ENCODE peak calls at places on chromosomes 6 and 20, in six cellular contexts. I is HuH-7, S is NCI-H1417, L is occipital lobe, O is HTR-8/SVneo, F is G401. P is an unnamed sample.

GRCh38 chr20:64107736-64108457 is 532 bp upstream of the NPBWR2 start:
- DNase-seq in S (no peak), F (no peak), I (no peak), L (no peak), O (no peak), P (no peak)

GRCh38 chr6:45222380-45222779 is 105.8 kb upstream of the RUNX2 start:
- DNase-seq in S (no peak), L (no peak), I (no peak), F (no peak), O (no peak), P (no peak)

GRCh38 chr20:62745279-62745958 is 36.8 kb downstream of the NTSR1 start:
- DNase-seq in F (no peak), O (no peak), I (no peak), S (no peak), L (no peak), P (no peak)

GRCh38 chr20:47605673-47606413 is 104.2 kb downstream of the NCOA3 start:
- DNase-seq in I (peak; percentile 28), F (no peak), O (no peak), L (no peak), S (no peak), P (no peak)

GRCh38 chr20:37259865-37260264 is 1.7 kb downstream of the GHRH start:
- DNase-seq in O (no peak), I (no peak), F (no peak), S (peak; percentile 43), L (no peak), P (no peak)

GRCh38 chr6:3398165-3398562 is 58.7 kb downstream of the SLC22A23 start:
- DNase-seq in F (no peak), L (no peak), I (no peak), O (no peak), S (no peak), P (no peak)

GRCh38 chr6:139824864-139825263 is 450.4 kb upstream of the CITED2 start:
- DNase-seq in L (no peak), I (no peak), F (no peak), S (no peak), O (no peak), P (no peak)

GRCh38 chr6:168415149-168415992 is 25.6 kb upstream of the SMOC2 start:
- DNase-seq in S (no peak), I (no peak), O (no peak), L (no peak), F (no peak), P (no peak)

GRCh38 chr6:41092421-41093140 is 19.8 kb downstream of the NFYA start:
- DNase-seq in I (no peak), L (no peak), F (peak; percentile 14), S (no peak), O (peak; percentile 17), P (no peak)

GRCh38 chr20:46063652-46064054 is 26.1 kb downstream of the NCOA5 start:
- DNase-seq in L (no peak), I (no peak), O (no peak), S (no peak), F (no peak), P (no peak)

GRCh38 chr6:147395158-147395557 is 113.3 kb upstream of the SAMD5 start:
- DNase-seq in L (no peak), O (no peak), S (no peak), I (no peak), F (no peak), P (no peak)

GRCh38 chr6:169246445-169246844 is 7.2 kb downstream of the THBS2 start:
- DNase-seq in F (no peak), S (no peak), I (no peak), O (no peak), L (no peak), P (no peak)

GRCh38 chr20:1001981-1002681 is at the start of gene RSPO4:
- DNase-seq in F (no peak), S (peak; percentile 54), L (no peak), O (peak; percentile 40), I (no peak), P (no peak)

GRCh38 chr6:12482386-12482785 is 192.2 kb downstream of the EDN1 start:
- DNase-seq in O (no peak), S (no peak), F (no peak), I (no peak), L (no peak), P (no peak)

GRCh38 chr6:155100087-155100486 is 105.0 kb downstream of the TIAM2 start:
- DNase-seq in O (no peak), S (peak; percentile 32), L (no peak), I (no peak), F (peak; percentile 84), P (no peak)

GRCh38 chr6:112016335-112016734 is 37.6 kb upstream of the CCN6 start:
- DNase-seq in F (no peak), O (no peak), S (no peak), L (no peak), I (no peak), P (no peak)

GRCh38 chr6:101662111-101662897 is 268.8 kb downstream of the GRIK2 start:
- DNase-seq in I (no peak), O (no peak), L (no peak), S (no peak), F (no peak), P (no peak)

GRCh38 chr20:32583581-32584045 is 1.5 kb downstream of the NOL4L start:
- DNase-seq in S (peak; percentile 62), O (no peak), I (no peak), L (no peak), F (no peak), P (no peak)

GRCh38 chr20:2421247-2421646 is 40.5 kb downstream of the TGM6 start:
- DNase-seq in O (no peak), L (no peak), F (no peak), I (no peak), S (no peak), P (no peak)

GRCh38 chr6:48912503-48912902 is 550.5 kb downstream of the MMUT start:
- DNase-seq in L (no peak), F (no peak), S (no peak), I (no peak), O (no peak), P (no peak)

GRCh38 chr6:56359201-56359899 is 112.0 kb upstream of the COL21A1 start:
- DNase-seq in S (peak; percentile 65), L (peak; percentile 38), F (peak; percentile 84), O (peak; percentile 62), I (peak; percentile 28), P (peak; percentile 73)

GRCh38 chr6:21604081-21604480 is 10.5 kb downstream of the SOX4 start:
- DNase-seq in L (no peak), S (no peak), F (no peak), O (no peak), I (no peak), P (no peak)

GRCh38 chr6:170177383-170178265 is 113.3 kb downstream of the DLL1 start:
- DNase-seq in I (no peak), O (no peak), F (no peak), L (no peak), S (peak; percentile 40), P (no peak)

P was measured in head of caudate nucleus.